ENCODE peak calls at places on chromosomes 11 and 22, in eight cellular contexts. X is adipocyte; Z is psoas muscle; U is GM23248; J is body of pancreas; O is stomach; P is CD8-positive, alpha-beta memory T cell; Q is adrenal gland. Y is an unnamed sample. For H3K27me3, the result is how much of the 10 kb centered on the place peaks cover.

GRCh38 chr22:17235149-17235655 is 16.0 kb upstream of the ADA2 start:
- DNase-seq in O (no peak), Z (no peak), J (no peak), Q (no peak), U (no peak), P (no peak), X (no peak), Y (no peak)

GRCh38 chr11:23653071-23653675 is 792.9 kb upstream of the CCDC179 start:
- DNase-seq in J (no peak), Z (no peak), U (no peak), Q (no peak), X (no peak), O (no peak), P (no peak), Y (no peak)

GRCh38 chr22:44728761-44729261 is 23.6 kb upstream of the ARHGAP8 start:
- DNase-seq in Q (no peak), O (no peak), J (no peak), X (no peak), Z (peak), P (no peak), U (no peak), Y (no peak)

GRCh38 chr11:12149672-12150225 is 39.4 kb downstream of the MICAL2 start:
- DNase-seq in Q (no peak), O (no peak), P (no peak), U (no peak), J (no peak), X (no peak), Z (no peak), Y (no peak)

GRCh38 chr22:31969789-31970489 is 25.6 kb downstream of the YWHAH start:
- DNase-seq in J (peak), U (peak), Q (peak), P (peak), Z (peak), O (peak), X (peak), Y (peak)

GRCh38 chr11:107705027-107705426 is 6.8 kb downstream of the SLN start:
- DNase-seq in O (no peak), J (no peak), P (no peak), U (peak), Z (no peak), Q (no peak), X (peak), Y (no peak)

GRCh38 chr11:95690100-95690499 is 99.5 kb downstream of the FAM76B start:
- DNase-seq in X (no peak), Z (no peak), O (no peak), U (no peak), J (no peak), Q (no peak), P (no peak), Y (no peak)

GRCh38 chr22:30947163-30947820 is 21.3 kb downstream of the MORC2 start:
- DNase-seq in J (no peak), O (no peak), U (peak), Q (no peak), Z (no peak), P (no peak), X (no peak), Y (no peak)

GRCh38 chr11:92311616-92312449 is 87.2 kb downstream of the FAT3 start:
- DNase-seq in X (no peak), P (no peak), U (no peak), Q (no peak), J (no peak), Z (no peak), O (no peak), Y (no peak)

GRCh38 chr11:43316451-43316850 is 4.7 kb downstream of the API5 start:
- DNase-seq in X (peak), P (no peak), Z (no peak), O (no peak), Q (no peak), U (peak), J (no peak), Y (no peak)

GRCh38 chr11:3090096-3090901 is 33.1 kb upstream of the CARS1 start:
- DNase-seq in U (no peak), O (no peak), J (no peak), X (no peak), P (no peak), Q (no peak), Z (no peak), Y (no peak)

GRCh38 chr22:34395370-34395769 is 475.1 kb upstream of the LARGE1 start:
- DNase-seq in Z (no peak), J (no peak), P (no peak), O (no peak), Q (no peak), X (no peak), U (no peak), Y (no peak)

GRCh38 chr22:38766076-38766777 is 10.4 kb upstream of the SUN2 start:
- DNase-seq in Z (peak), J (peak), P (peak), X (peak), Q (peak), U (peak), O (peak), Y (peak)

GRCh38 chr11:59253001-59253400 is 40.3 kb upstream of the MPEG1 start:
- DNase-seq in Z (no peak), U (no peak), Q (no peak), X (no peak), J (no peak), O (no peak), P (no peak), Y (no peak)

GRCh38 chr11:47688101-47688500 is 27.1 kb downstream of the AGBL2 start:
- DNase-seq in X (no peak), Z (no peak), O (no peak), Q (no peak), P (no peak), J (no peak), U (no peak), Y (no peak)

GRCh38 chr11:12235945-12236743 is 125.8 kb downstream of the MICAL2 start:
- DNase-seq in Z (no peak), X (peak), J (peak), U (peak), P (peak), O (peak), Q (no peak), Y (no peak)

GRCh38 chr22:48517039-48518030 is 1310.3 kb downstream of the BRD1 start:
- DNase-seq in O (no peak), Q (no peak), P (no peak), X (no peak), Z (no peak), U (peak), J (peak), Y (no peak)

GRCh38 chr11:86438685-86439084 is 64.0 kb downstream of the CCDC81 start:
- DNase-seq in P (no peak), X (no peak), U (no peak), Q (no peak), J (no peak), O (no peak), Z (no peak), Y (no peak)

GRCh38 chr11:108483163-108483562 is 15.0 kb downstream of the POGLUT3 start:
- DNase-seq in U (peak), P (no peak), Q (no peak), J (no peak), X (no peak), O (no peak), Z (no peak), Y (no peak)

GRCh38 chr22:46201059-46201757 is 48.9 kb downstream of the CDPF1 start:
- DNase-seq in J (peak), O (no peak), X (no peak), Q (no peak), U (no peak), Z (no peak), P (no peak), Y (no peak)

GRCh38 chr11:84290647-84291046 is 1004.5 kb upstream of the CCDC90B start:
- DNase-seq in Z (no peak), Q (no peak), P (no peak), J (no peak), X (peak), U (peak), O (no peak), Y (no peak)

GRCh38 chr22:22787805-22788459 is 99.7 kb upstream of the IGLL5 start:
- DNase-seq in O (peak), U (peak), P (peak), Z (peak), J (peak), Q (peak), X (peak), Y (peak)

GRCh38 chr11:63179446-63180068 is 35.5 kb upstream of the SLC22A24 start:
- DNase-seq in X (no peak), U (no peak), P (no peak), Q (no peak), J (no peak), O (no peak), Z (no peak), Y (no peak)

GRCh38 chr22:47310601-47311000 is 548.2 kb downstream of the TBC1D22A start:
- DNase-seq in X (no peak), U (peak), O (no peak), Z (no peak), P (no peak), J (no peak), Q (no peak), Y (no peak)

GRCh38 chr11:32353884-32354283 is 81.5 kb downstream of the WT1 start:
- DNase-seq in Q (no peak), U (no peak), X (no peak), O (no peak), Z (no peak), J (no peak), P (no peak), Y (no peak)

GRCh38 chr11:95584589-95584988 is 205.0 kb downstream of the FAM76B start:
- DNase-seq in X (no peak), Q (no peak), J (no peak), O (no peak), P (no peak), Z (no peak), U (no peak), Y (no peak)

GRCh38 chr11:65013130-65013691 is 749 bp upstream of the ARL2 start:
- DNase-seq in Q (peak), Z (peak), J (peak), P (no peak), O (peak), X (peak), U (peak), Y (no peak)

GRCh38 chr22:22558972-22559603 is at the start of gene PRAME:
- DNase-seq in O (peak), X (peak), Q (peak), J (peak), U (peak), P (peak), Z (peak), Y (peak)

GRCh38 chr22:46754110-46754799 is 8.2 kb upstream of the TBC1D22A start:
- DNase-seq in Z (peak), U (peak), O (peak), J (peak), X (peak), Q (peak), P (no peak), Y (no peak)

GRCh38 chr11:72040497-72041363 is 39.6 kb downstream of the NUMA1 start:
- DNase-seq in J (peak), Z (peak), Q (peak), P (peak), O (peak), U (peak), X (peak), Y (peak)

GRCh38 chr11:110098645-110099044 is 5.5 kb downstream of the ZC3H12C start:
- DNase-seq in U (no peak), P (no peak), Q (no peak), J (no peak), Z (no peak), X (no peak), O (no peak), Y (no peak)

GRCh38 chr11:124874571-124875255 is 9.5 kb downstream of the ROBO3 start:
- DNase-seq in P (no peak), U (no peak), Z (no peak), J (no peak), O (no peak), X (no peak), Q (no peak), Y (no peak)

GRCh38 chr11:124876818-124877630 is 11.8 kb downstream of the ROBO3 start:
- DNase-seq in U (no peak), J (no peak), Q (no peak), X (no peak), O (no peak), Z (no peak), P (no peak), Y (no peak)

GRCh38 chr11:124873980-124874379 is 8.7 kb downstream of the ROBO3 start:
- DNase-seq in P (no peak), J (no peak), U (no peak), X (no peak), O (no peak), Q (no peak), Z (no peak), Y (no peak)

GRCh38 chr11:124875943-124876817 is 10.9 kb downstream of the ROBO3 start:
- DNase-seq in J (peak), P (peak), U (peak), X (peak), Z (peak), O (peak), Q (peak), Y (peak)

DNA sequence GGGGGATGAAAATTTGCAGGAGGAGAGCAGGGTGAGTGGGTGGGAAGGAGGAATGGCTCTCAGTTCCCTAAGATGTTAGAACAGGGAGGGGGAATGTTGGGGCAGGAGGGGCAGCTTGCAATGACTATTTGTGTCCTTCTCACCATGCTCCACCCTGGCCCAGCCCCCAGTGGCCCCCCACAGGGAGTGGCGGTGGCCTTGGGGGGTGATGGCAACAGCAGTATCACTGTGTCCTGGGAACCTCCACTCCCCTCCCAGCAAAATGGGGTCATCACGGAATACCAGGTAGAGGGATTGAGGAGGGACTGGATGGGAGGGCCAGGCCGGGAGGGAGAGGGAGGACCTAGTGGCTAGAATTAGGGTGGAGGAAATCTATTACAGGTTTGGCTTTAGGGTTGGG is 10.2 kb downstream of the ROBO3 start:
- DNase-seq in Z (no peak), P (no peak), J (no peak), X (no peak), O (no peak), Q (no peak), U (no peak), Y (no peak)
- H3K27me3 ChIP-seq in Z (under half), P (under half), J (under half), X (under half), O (under half), Q (under half), U (under half), Y (under half)

DNA sequence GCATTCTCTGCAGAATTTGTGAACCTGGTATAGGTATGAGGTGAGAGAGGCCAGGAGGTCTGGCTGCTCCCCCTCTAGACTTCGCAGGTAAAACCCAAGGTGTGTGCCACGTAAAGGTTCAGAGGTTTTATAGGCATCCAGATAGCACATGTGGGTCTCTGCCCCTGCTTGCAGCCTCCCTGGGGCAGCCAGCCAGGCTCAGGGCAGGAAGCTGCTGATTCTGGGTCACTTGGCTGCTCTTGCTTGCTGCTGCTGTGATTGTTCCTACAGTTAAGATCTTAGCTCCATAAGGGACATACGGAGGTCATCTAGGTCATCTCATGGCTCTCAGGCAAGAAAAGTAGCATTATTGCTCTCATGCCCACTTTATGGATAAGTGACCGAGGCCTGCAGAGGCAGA is 30.2 kb downstream of the ZBTB16 start:
- DNase-seq in J (peak), X (no peak), P (no peak), U (no peak), Z (no peak), Q (no peak), O (no peak), Y (no peak)
- H3K27me3 ChIP-seq in J (under half), X (under half), P (under half), U (under half), Z (under half), Q (under half), O (under half), Y (under half)

DNA sequence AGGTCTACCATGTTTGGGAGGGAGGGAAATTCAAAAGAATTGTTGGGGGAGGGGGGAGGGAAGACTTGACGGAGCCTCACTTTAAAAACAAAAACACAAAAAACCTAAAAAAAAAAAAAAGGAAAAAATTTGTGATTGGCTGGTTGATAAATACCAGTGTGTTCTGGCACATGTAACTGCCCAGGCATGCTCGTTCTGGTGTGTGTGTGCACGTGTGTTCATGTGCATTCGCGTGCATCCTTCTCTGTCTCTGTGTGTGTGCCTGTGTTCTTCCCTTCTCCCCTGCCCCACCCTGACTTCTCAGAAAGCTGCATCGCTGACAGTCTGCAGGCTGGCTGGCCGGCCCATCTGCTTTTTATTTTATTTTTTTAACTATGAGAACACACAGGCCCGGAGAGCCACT is 22.6 kb upstream of the ADSL start:
- DNase-seq in P (peak), O (no peak), J (no peak), Q (no peak), U (peak), Z (no peak), X (peak), Y (peak)
- H3K27me3 ChIP-seq in P (under half), O (under half), J (under half), Q (under half), U (under half), Z (under half), X (under half), Y (under half)

GRCh38 chr11:34523053-34523452 is 9.5 kb upstream of the ELF5 start:
- DNase-seq in P (no peak), X (no peak), Q (no peak), U (no peak), J (no peak), Z (no peak), O (no peak), Y (no peak)

GRCh38 chr11:34516247-34517040 is 2.9 kb upstream of the ELF5 start:
- DNase-seq in Q (no peak), J (no peak), O (no peak), X (no peak), P (no peak), Z (no peak), U (no peak), Y (no peak)

GRCh38 chr11:34521265-34521664 is 7.7 kb upstream of the ELF5 start:
- DNase-seq in X (no peak), Z (no peak), O (no peak), P (no peak), Q (no peak), J (no peak), U (no peak), Y (no peak)

GRCh38 chr11:34522188-34522587 is 8.6 kb upstream of the ELF5 start:
- DNase-seq in Z (no peak), O (no peak), Q (no peak), X (no peak), U (no peak), P (no peak), J (no peak), Y (no peak)

DNA sequence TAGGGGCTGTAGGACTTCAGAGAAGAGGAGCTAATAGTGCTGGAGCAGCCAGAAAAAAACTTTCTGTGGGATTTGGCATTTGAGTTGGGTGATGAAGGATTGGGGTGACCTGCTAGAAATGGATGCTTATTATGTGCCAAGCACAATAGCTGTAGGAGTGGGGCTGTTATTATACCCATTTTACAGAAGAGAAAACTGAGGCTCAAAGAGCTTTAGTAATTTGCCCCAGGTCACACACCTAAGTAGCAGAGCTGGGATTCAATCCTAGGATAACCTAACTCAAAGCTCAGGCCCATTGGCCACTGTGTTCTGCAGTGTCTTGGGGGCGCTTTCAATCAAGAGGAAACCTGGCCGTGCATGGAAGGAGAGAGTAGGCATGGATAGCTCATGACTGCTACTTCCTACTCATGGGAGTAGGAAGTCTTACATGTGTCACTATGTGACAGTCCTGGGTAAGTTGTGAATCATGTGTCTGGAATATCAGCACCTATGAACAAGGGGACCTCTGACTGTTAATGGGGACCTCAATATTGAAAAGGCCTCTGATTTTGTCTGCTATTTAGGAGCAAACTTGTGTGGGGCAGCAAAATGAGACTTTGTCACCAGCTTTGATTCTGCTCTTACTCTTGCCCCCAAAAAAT is 6.1 kb upstream of the ELF5 start:
- DNase-seq in P (no peak), O (no peak), Z (no peak), X (no peak), U (no peak), Q (no peak), J (no peak), Y (no peak)
- H3K27me3 ChIP-seq in P (under half), O (under half), Z (under half), X (under half), U (under half), Q (under half), J (under half), Y (under half)

GRCh38 chr22:19167106-19167869 is 11.2 kb downstream of the SLC25A1 start:
- DNase-seq in Z (no peak), P (no peak), U (no peak), X (no peak), J (no peak), O (no peak), Q (no peak), Y (no peak)
- H3K27me3 ChIP-seq in Z (under half), P (under half), U (under half), X (under half), J (under half), O (under half), Q (under half), Y (under half)

GRCh38 chr11:1922411-1923113 is 3.1 kb downstream of the TNNT3 start:
- DNase-seq in P (no peak), Q (no peak), Z (peak), O (no peak), J (no peak), X (no peak), U (no peak), Y (no peak)
- H3K27me3 ChIP-seq in P (under half), Q (under half), Z (under half), O (under half), J (under half), X (under half), U (under half), Y (under half)

GRCh38 chr11:272195-272930 is 5.8 kb upstream of the NLRP6 start:
- DNase-seq in P (no peak), Z (no peak), J (no peak), X (no peak), O (no peak), Q (no peak), U (no peak), Y (no peak)

GRCh38 chr11:276219-276618 is 2.0 kb upstream of the NLRP6 start:
- DNase-seq in J (no peak), Q (no peak), P (no peak), U (no peak), X (no peak), Z (no peak), O (no peak), Y (no peak)

GRCh38 chr11:270451-271208 is 7.6 kb upstream of the NLRP6 start:
- DNase-seq in P (no peak), Q (no peak), U (no peak), O (no peak), X (no peak), J (no peak), Z (no peak), Y (no peak)

GRCh38 chr11:271316-271715 is 6.9 kb upstream of the NLRP6 start:
- DNase-seq in O (no peak), Z (no peak), P (no peak), J (no peak), X (no peak), Q (no peak), U (no peak), Y (no peak)

GRCh38 chr11:272931-273198 is 5.3 kb upstream of the NLRP6 start:
- DNase-seq in O (no peak), U (no peak), J (no peak), X (no peak), Q (no peak), Z (no peak), P (no peak), Y (no peak)
- H3K27me3 ChIP-seq in O (under half), U (under half), J (under half), X (under half), Q (under half), Z (under half), P (under half), Y (under half)

GRCh38 chr22:26188341-26188740 is 19.1 kb downstream of the SEZ6L start:
- DNase-seq in O (no peak), X (no peak), J (no peak), Z (no peak), U (no peak), P (no peak), Q (no peak), Y (no peak)
- H3K27me3 ChIP-seq in O (under half), X (under half), J (under half), Z (under half), U (under half), P (under half), Q (under half), Y (under half)